ENCODE peak calls at places on chromosome X, in eight cellular contexts. M is stomach, N is astrocyte of the spinal cord, R is left ventricle myocardium inferior, Y is cardiac muscle cell, X is fibroblast of the aortic adventitia, U is MCF 10A, I is hepatocyte. Q is an unnamed sample.

GRCh38 chrX:118254611-118255010 is 91.3 kb upstream of the WDR44 start:
- DNase-seq in M (peak), N (peak), R (no peak), Y (peak), X (peak), U (peak), I (peak), Q (no peak)

GRCh38 chrX:100895365-100896075 is 21.4 kb upstream of the NOX1 start:
- DNase-seq in M (peak), N (peak), R (no peak), Y (peak), X (peak), U (peak), I (peak), Q (no peak)

GRCh38 chrX:136176399-136176825 is 29.1 kb downstream of the FHL1 start:
- DNase-seq in M (no peak), N (peak), R (no peak), Y (no peak), X (peak), U (peak), I (peak), Q (no peak)

GRCh38 chrX:34918091-34918736 is 24.4 kb upstream of the FAM47B start:
- DNase-seq in M (no peak), N (peak), R (no peak), Y (no peak), X (peak), U (peak), I (peak), Q (no peak)

GRCh38 chrX:45381366-45381765 is 180.7 kb upstream of the DIPK2B start:
- DNase-seq in M (no peak), N (no peak), R (no peak), Y (no peak), X (no peak), U (no peak), I (no peak), Q (no peak)

GRCh38 chrX:482192-482701 is 95.5 kb upstream of the PPP2R3B start:
- DNase-seq in M (no peak), N (no peak), R (no peak), Y (no peak), X (no peak), U (no peak), I (no peak), Q (no peak)

GRCh38 chrX:51697397-51697796 is 12.9 kb upstream of the CENPVL1 start:
- DNase-seq in M (no peak), N (no peak), R (no peak), Y (no peak), X (no peak), U (no peak), I (no peak), Q (no peak)

GRCh38 chrX:53211391-53211978 is 13.5 kb downstream of the KDM5C start:
- DNase-seq in M (no peak), N (no peak), R (no peak), Y (no peak), X (no peak), U (peak), I (no peak), Q (no peak)

GRCh38 chrX:30620980-30621716 is 32.1 kb upstream of the GK start:
- DNase-seq in M (no peak), N (peak), R (no peak), Y (no peak), X (peak), U (peak), I (peak), Q (no peak)

GRCh38 chrX:62923093-62923492 is 428.0 kb downstream of the SPIN4 start:
- DNase-seq in M (no peak), N (no peak), R (no peak), Y (no peak), X (no peak), U (no peak), I (no peak), Q (no peak)

GRCh38 chrX:24702362-24703184 is 8.9 kb downstream of the POLA1 start:
- DNase-seq in M (no peak), N (no peak), R (no peak), Y (no peak), X (no peak), U (no peak), I (no peak), Q (no peak)

GRCh38 chrX:147948531-147948930 is 32.6 kb upstream of the FMR1NB start:
- DNase-seq in M (no peak), N (no peak), R (no peak), Y (no peak), X (no peak), U (no peak), I (no peak), Q (no peak)

GRCh38 chrX:138745215-138745614 is 33.7 kb upstream of the FGF13 start:
- DNase-seq in M (no peak), N (peak), R (no peak), Y (peak), X (peak), U (peak), I (peak), Q (no peak)

GRCh38 chrX:109537324-109537665 is 651 bp downstream of the NXT2 start:
- DNase-seq in M (peak), N (no peak), R (no peak), Y (peak), X (peak), U (peak), I (peak), Q (no peak)

GRCh38 chrX:106613277-106613676 is 1.5 kb downstream of the RADX start:
- DNase-seq in M (no peak), N (no peak), R (no peak), Y (no peak), X (no peak), U (no peak), I (no peak), Q (no peak)

GRCh38 chrX:12819231-12819630 is 28.0 kb downstream of the PRPS2 start:
- DNase-seq in M (no peak), N (no peak), R (no peak), Y (no peak), X (peak), U (peak), I (no peak), Q (no peak)

GRCh38 chrX:12811658-12812057 is 20.4 kb downstream of the PRPS2 start:
- DNase-seq in M (no peak), N (no peak), R (no peak), Y (no peak), X (no peak), U (no peak), I (no peak), Q (no peak)

DNA sequence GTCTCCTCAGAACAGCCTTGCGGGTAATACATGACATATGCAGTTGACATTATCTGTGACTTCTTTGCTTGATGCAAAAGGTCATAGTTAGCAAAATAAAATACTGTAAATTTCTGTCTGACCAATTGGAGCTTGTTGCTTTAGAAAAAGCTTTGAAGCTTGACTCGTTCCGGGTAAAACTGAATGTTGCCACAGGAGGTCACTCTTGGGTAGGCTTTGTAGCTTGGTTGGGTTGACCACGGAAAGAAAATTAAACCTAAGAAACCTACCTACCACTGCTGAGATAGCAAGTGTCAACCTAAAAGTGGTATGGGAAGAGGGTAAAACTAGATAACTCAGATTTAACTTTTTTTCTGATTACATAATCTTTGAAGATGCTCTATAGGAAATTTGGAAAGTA is 23.2 kb downstream of the PRPS2 start:
- DNase-seq in M (peak), N (peak), R (no peak), Y (peak), X (peak), U (peak), I (peak), Q (no peak)
- TF ChIP-seq CTCF in M (peak), N (peak), R (peak), Y (peak), X (peak), U (peak), I (peak), Q (peak)

DNA sequence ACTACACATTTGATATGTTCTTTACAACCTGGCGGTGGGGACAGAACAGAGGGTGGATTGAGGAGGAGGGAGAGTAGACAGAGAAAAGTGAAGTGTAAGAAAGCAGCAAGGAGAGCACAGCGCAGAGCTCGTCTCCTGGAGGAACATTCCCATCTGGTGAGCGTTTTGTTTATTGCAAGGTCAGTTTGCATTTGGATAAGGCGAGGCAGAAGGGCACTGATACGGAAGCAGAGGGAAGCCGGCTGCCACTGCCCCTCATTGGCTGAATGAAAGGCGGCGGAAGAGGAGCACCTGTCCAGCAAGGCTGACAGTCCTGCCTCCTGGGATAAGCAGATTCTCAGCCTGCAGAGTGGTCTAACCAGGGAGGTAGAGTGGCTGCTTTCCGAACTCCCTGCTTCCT is 83.2 kb downstream of the GPR143 start:
- DNase-seq in M (no peak), N (peak), R (no peak), Y (peak), X (peak), U (no peak), I (peak), Q (no peak)
- TF ChIP-seq CTCF in M (peak), N (peak), R (peak), Y (peak), X (peak), U (no peak), I (peak), Q (no peak)

GRCh38 chrX:153612413-153612812 is 13.5 kb upstream of the CCNQ start:
- DNase-seq in M (no peak), N (no peak), R (no peak), Y (no peak), X (no peak), U (no peak), I (no peak), Q (no peak)
- TF ChIP-seq CTCF in M (no peak), N (no peak), R (no peak), Y (no peak), X (no peak), U (no peak), I (no peak), Q (no peak)

DNA sequence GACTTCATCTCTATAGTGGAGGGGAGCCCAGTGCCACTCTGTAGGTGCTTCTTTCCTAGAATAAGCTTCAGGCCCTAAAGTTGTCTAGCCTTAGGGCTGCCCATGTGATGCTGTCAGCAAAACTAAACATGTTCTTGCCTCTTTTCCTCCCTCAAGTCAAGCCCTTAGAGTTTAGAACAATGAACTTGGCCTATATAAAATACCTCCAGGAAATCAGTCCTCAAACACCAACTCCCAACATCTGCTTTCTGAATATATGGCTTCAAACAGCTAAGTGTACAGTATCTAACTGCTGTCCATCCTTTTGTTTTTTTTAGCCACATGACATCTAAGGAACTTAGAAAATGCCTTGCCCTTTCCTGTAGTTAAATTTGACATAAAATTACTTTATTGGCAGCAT is 91.0 kb downstream of the MAMLD1 start:
- DNase-seq in M (no peak), N (no peak), R (no peak), Y (no peak), X (no peak), U (no peak), I (no peak), Q (no peak)
- TF ChIP-seq CTCF in M (no peak), N (no peak), R (no peak), Y (no peak), X (no peak), U (no peak), I (no peak), Q (no peak)

DNA sequence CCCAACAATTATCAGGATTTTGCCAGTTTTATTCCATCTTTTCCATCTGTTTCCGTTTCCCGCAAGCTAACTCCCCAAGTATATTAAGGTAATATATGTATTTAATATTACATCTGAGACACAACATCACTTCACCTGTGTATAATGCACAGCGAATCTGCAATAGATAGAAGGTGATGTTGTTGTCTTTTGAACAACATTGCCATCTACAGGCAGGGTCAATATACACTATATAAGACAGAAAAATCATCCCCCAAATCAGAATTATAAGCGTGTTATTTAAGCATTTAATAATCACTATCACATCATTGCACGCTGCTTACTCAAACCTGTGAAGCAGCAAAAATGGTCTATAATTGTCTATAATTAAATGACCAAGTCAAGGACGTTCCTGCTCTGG is 1115.5 kb downstream of the NLGN4X start:
- DNase-seq in M (no peak), N (peak), R (no peak), Y (peak), X (no peak), U (peak), I (peak), Q (no peak)
- TF ChIP-seq CTCF in M (no peak), N (peak), R (peak), Y (no peak), X (no peak), U (peak), I (peak), Q (no peak)

GRCh38 chrX:93422693-93423092 is 250.7 kb downstream of the NAP1L3 start:
- DNase-seq in M (no peak), N (no peak), R (no peak), Y (peak), X (peak), U (peak), I (peak), Q (no peak)
- TF ChIP-seq CTCF in M (peak), N (peak), R (peak), Y (peak), X (peak), U (peak), I (peak), Q (no peak)